ENCODE peak calls at places on chromosome 15, in five cellular contexts. M is ovary, L is upper lobe of left lung, K is stomach, G is A549. C is an unnamed sample.

GRCh38 chr15:46636220-46636619 is 1001.4 kb downstream of the SQOR start:
- DNase-seq in M (no peak), L (no peak), K (no peak), G (no peak), C (no peak)

GRCh38 chr15:97759363-97759762 is 201.1 kb upstream of the ARRDC4 start:
- DNase-seq in M (no peak), L (no peak), K (no peak), G (no peak), C (no peak)

GRCh38 chr15:62088361-62088693 is 21.6 kb downstream of the C2CD4A start:
- DNase-seq in M (no peak), L (no peak), K (no peak), G (no peak), C (no peak)

GRCh38 chr15:34214135-34214534 is 4.2 kb upstream of the KATNBL1 start:
- DNase-seq in M (no peak), L (no peak), K (no peak), G (no peak), C (no peak)

GRCh38 chr15:77607111-77607893 is 25.4 kb downstream of the LINGO1 start:
- DNase-seq in M (no peak), L (no peak), K (no peak), G (no peak), C (no peak)

GRCh38 chr15:82138306-82138705 is 92.5 kb upstream of the MEX3B start:
- DNase-seq in M (no peak), L (no peak), K (no peak), G (no peak), C (no peak)

GRCh38 chr15:52011711-52012144 is 7.3 kb upstream of the MAPK6 start:
- DNase-seq in M (no peak), L (no peak), K (no peak), G (no peak), C (no peak)

GRCh38 chr15:78932216-78932808 is 12.5 kb downstream of the CTSH start:
- DNase-seq in M (no peak), L (no peak), K (no peak), G (no peak), C (no peak)

GRCh38 chr15:74406992-74407705 is 26.6 kb downstream of the SEMA7A start:
- DNase-seq in M (peak; percentile 64), L (peak; percentile 37), K (no peak), G (peak; percentile 21), C (no peak)

GRCh38 chr15:75631935-75632334 is 6.4 kb upstream of the SNUPN start:
- DNase-seq in M (no peak), L (no peak), K (no peak), G (no peak), C (no peak)

GRCh38 chr15:69805248-69805953 is 292.3 kb downstream of the TLE3 start:
- DNase-seq in M (no peak), L (no peak), K (no peak), G (no peak), C (no peak)

GRCh38 chr15:31870336-31871158 is 159.8 kb upstream of the CHRNA7 start:
- DNase-seq in M (peak; percentile 90), L (peak; percentile 98), K (peak; percentile 86), G (peak; percentile 81), C (peak; percentile 89)

GRCh38 chr15:89917442-89918085 is 4.8 kb upstream of the ARPIN start:
- DNase-seq in M (no peak), L (no peak), K (no peak), G (no peak), C (no peak)

GRCh38 chr15:39363761-39364586 is 216.9 kb upstream of the THBS1 start:
- DNase-seq in M (no peak), L (no peak), K (no peak), G (no peak), C (no peak)

GRCh38 chr15:60155661-60156060 is 151.6 kb downstream of the FOXB1 start:
- DNase-seq in M (no peak), L (no peak), K (no peak), G (no peak), C (no peak)

GRCh38 chr15:89899303-89899946 is 5.6 kb upstream of the AP3S2 start:
- DNase-seq in M (no peak), L (no peak), K (no peak), G (no peak), C (no peak)

GRCh38 chr15:88653200-88654064 is 14.6 kb downstream of the ISG20 start:
- DNase-seq in M (no peak), L (no peak), K (no peak), G (no peak), C (peak; percentile 53)

GRCh38 chr15:57769266-57769665 is 62.8 kb downstream of the POLR2M start:
- DNase-seq in M (no peak), L (peak; percentile 28), K (no peak), G (no peak), C (peak; percentile 71)

GRCh38 chr15:83289160-83289559 is 4.7 kb upstream of the BNC1 start:
- DNase-seq in M (no peak), L (no peak), K (no peak), G (no peak), C (no peak)

GRCh38 chr15:31236184-31237041 is 90.2 kb upstream of the KLF13 start:
- DNase-seq in M (peak; percentile 86), L (peak; percentile 84), K (peak; percentile 66), G (peak; percentile 85), C (peak; percentile 96)

GRCh38 chr15:89137926-89138325 is 49.7 kb downstream of the ABHD2 start:
- DNase-seq in M (no peak), L (no peak), K (no peak), G (no peak), C (no peak)

GRCh38 chr15:31801152-31801551 is 229.2 kb upstream of the CHRNA7 start:
- DNase-seq in M (peak; percentile 33), L (no peak), K (no peak), G (no peak), C (no peak)

GRCh38 chr15:67067930-67068542 is 2.6 kb downstream of the SMAD3 start:
- DNase-seq in M (no peak), L (no peak), K (no peak), G (no peak), C (no peak)

GRCh38 chr15:67068724-67069400 is 3.5 kb downstream of the SMAD3 start:
- DNase-seq in M (no peak), L (no peak), K (no peak), G (no peak), C (no peak)

GRCh38 chr15:67070892-67071664 is 5.7 kb downstream of the SMAD3 start:
- DNase-seq in M (no peak), L (no peak), K (no peak), G (no peak), C (no peak)

GRCh38 chr15:67072442-67072841 is 7.0 kb downstream of the SMAD3 start:
- DNase-seq in M (peak; percentile 2), L (no peak), K (no peak), G (peak; percentile 80), C (no peak)

DNA sequence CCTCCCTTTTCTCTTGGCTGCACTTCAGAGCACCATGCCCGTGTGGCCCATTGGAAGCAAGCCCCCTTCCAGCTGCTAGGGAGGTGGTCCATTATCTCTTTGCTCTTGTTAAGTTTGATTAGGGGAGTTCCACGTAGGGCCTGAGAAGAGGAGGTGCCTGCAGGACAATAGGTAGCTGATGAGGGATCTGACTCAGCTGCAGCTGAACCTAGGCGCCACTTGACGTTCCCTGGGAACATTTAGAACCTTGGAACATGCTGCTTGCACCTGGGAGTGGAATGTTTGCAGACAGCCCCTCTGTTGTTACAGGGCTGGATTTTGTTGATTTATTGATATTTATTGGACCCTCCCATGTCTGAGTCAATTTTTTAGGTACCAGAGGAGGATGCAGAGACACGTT is 4.7 kb downstream of the SMAD3 start:
- DNase-seq in M (no peak), L (no peak), K (no peak), G (no peak), C (no peak)
- H3K27ac ChIP-seq in M (no peak overlapping the region), L (peak overlapping the region; percentile 85), K (no peak overlapping the region), G (peak overlapping the region; percentile 96), C (no peak overlapping the region)

GRCh38 chr15:33131880-33132279 is 62.6 kb downstream of the FMN1 start:
- DNase-seq in M (no peak), L (no peak), K (no peak), G (no peak), C (no peak)
- TF ChIP-seq EP300 in M (no peak), L (no peak), K (no peak), G (no peak), C (no peak)

GRCh38 chr15:23567921-23568320 is 2.4 kb downstream of the MKRN3 start:
- DNase-seq in M (no peak), L (no peak), K (no peak), G (no peak), C (no peak)
- H3K4me3 ChIP-seq in M (no peak overlapping the region), L (no peak overlapping the region), K (no peak overlapping the region), G (no peak overlapping the region), C (no peak overlapping the region)

DNA sequence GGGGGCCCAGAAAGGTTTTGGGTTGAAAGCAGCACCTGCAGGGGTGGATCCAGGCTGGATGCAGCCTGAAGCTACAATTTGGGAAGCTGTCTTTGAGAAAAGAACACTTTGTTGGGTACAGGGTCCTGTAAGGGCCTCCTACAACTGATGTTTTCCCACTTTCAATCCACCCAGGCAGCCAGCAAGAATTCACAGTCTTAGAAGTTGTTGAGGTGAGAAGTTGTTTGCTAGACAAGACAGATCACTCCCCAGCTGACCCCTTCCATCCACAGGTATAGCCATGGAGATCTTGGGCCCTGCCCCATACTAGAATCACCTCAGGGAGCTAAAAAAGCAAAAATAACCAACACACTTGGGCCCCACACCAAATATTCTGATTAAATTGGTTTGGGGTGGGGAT is 10.3 kb upstream of the SMAD6 start:
- DNase-seq in M (no peak), L (no peak), K (no peak), G (no peak), C (no peak)
- H3K27ac ChIP-seq in M (no peak overlapping the region), L (peak overlapping the region; percentile 69), K (no peak overlapping the region), G (no peak overlapping the region), C (no peak overlapping the region)

C was measured in sigmoid colon.